ENCODE peak calls at places on chromosome 6, in five cellular contexts. B is Peyer's patch, T is ascending aorta, M is tibial nerve, V is suprapubic skin. O is an unnamed sample.

GRCh38 chr6:110471966-110472365 is 4.4 kb downstream of the SLC22A16 start:
- DNase-seq in T (no peak), M (no peak), V (no peak), B (no peak), O (no peak)

GRCh38 chr6:90375681-90376439 is 79.2 kb upstream of the BACH2 start:
- DNase-seq in B (peak; percentile 69), V (no peak), M (peak; percentile 16), T (peak; percentile 18), O (no peak)

GRCh38 chr6:18323935-18324707 is 59.8 kb upstream of the DEK start:
- DNase-seq in B (no peak), V (no peak), M (peak; percentile 52), T (no peak), O (no peak)

GRCh38 chr6:52360601-52361346 is 1.2 kb upstream of the PAQR8 start:
- DNase-seq in T (no peak), V (no peak), B (no peak), M (no peak), O (no peak)

GRCh38 chr6:14674867-14675648 is 557.5 kb downstream of the CD83 start:
- DNase-seq in T (no peak), V (no peak), B (no peak), M (no peak), O (no peak)

GRCh38 chr6:3796396-3796795 is 44.9 kb upstream of the PXDC1 start:
- DNase-seq in V (no peak), T (no peak), B (no peak), M (no peak), O (no peak)

GRCh38 chr6:148750826-148751225 is 4.0 kb downstream of the UST start:
- DNase-seq in B (no peak), T (no peak), V (no peak), M (no peak), O (no peak)

GRCh38 chr6:157434349-157435016 is 53.5 kb downstream of the ZDHHC14 start:
- DNase-seq in V (no peak), M (peak; percentile 39), T (no peak), B (no peak), O (no peak)

GRCh38 chr6:87932361-87932760 is 115.3 kb upstream of the SPACA1 start:
- DNase-seq in B (no peak), M (no peak), T (no peak), V (no peak), O (no peak)

GRCh38 chr6:73131706-73132105 is 93.6 kb downstream of the KHDC1L start:
- DNase-seq in B (no peak), M (no peak), T (no peak), V (no peak), O (no peak)

GRCh38 chr6:36422714-36423100 is 19.9 kb downstream of the PXT1 start:
- DNase-seq in B (no peak), V (no peak), T (no peak), M (no peak), O (no peak)

GRCh38 chr6:105346052-105346451 is 56.8 kb downstream of the PREP start:
- DNase-seq in M (no peak), T (no peak), B (no peak), V (no peak), O (no peak)

GRCh38 chr6:134249759-134250602 is 67.9 kb downstream of the SGK1 start:
- DNase-seq in T (no peak), M (no peak), B (no peak), V (no peak), O (no peak)

GRCh38 chr6:80094017-80094416 is 12.5 kb upstream of the BCKDHB start:
- DNase-seq in B (no peak), V (no peak), M (no peak), T (no peak), O (no peak)

GRCh38 chr6:90212274-90212673 is 84.4 kb downstream of the BACH2 start:
- DNase-seq in M (no peak), B (no peak), T (no peak), V (no peak), O (no peak)

GRCh38 chr6:148258868-148259267 is 83.8 kb upstream of the SASH1 start:
- DNase-seq in T (no peak), M (no peak), V (no peak), B (no peak), O (no peak)

GRCh38 chr6:73394577-73395354 is at the start of gene DDX43:
- DNase-seq in B (peak; percentile 43), M (peak; percentile 64), V (no peak), T (peak; percentile 32), O (peak; percentile 77)

GRCh38 chr6:2899596-2899995 is 3.5 kb downstream of the SERPINB9 start:
- DNase-seq in V (no peak), M (no peak), T (no peak), B (no peak), O (no peak)

GRCh38 chr6:39062014-39062740 is 13.6 kb downstream of the GLP1R start:
- DNase-seq in V (no peak), T (no peak), B (no peak), M (no peak), O (no peak)

GRCh38 chr6:22025468-22026159 is 271.2 kb downstream of the PRL start:
- DNase-seq in M (no peak), T (no peak), B (no peak), V (no peak), O (no peak)

GRCh38 chr6:35139924-35140524 is 1.1 kb downstream of the TCP11 start:
- DNase-seq in V (no peak), B (no peak), T (no peak), M (peak; percentile 18), O (no peak)

GRCh38 chr6:103872219-103872618 is 987.5 kb downstream of the HACE1 start:
- DNase-seq in V (no peak), M (no peak), T (no peak), B (no peak), O (no peak)

GRCh38 chr6:56356431-56356830 is 109.1 kb upstream of the COL21A1 start:
- DNase-seq in V (no peak), B (no peak), T (no peak), M (no peak), O (no peak)

GRCh38 chr6:15556711-15557110 is 106.1 kb downstream of the DTNBP1 start:
- DNase-seq in T (no peak), B (no peak), M (no peak), V (no peak), O (no peak)

GRCh38 chr6:12012231-12012565 is at the start of gene HIVEP1:
- DNase-seq in B (no peak), T (no peak), V (no peak), M (no peak), O (no peak)

GRCh38 chr6:73803562-73804221 is 107.7 kb downstream of the CD109 start:
- DNase-seq in V (no peak), T (no peak), M (no peak), B (no peak), O (no peak)

GRCh38 chr6:16725145-16725864 is 36.0 kb downstream of the ATXN1 start:
- DNase-seq in V (no peak), B (no peak), M (no peak), T (no peak), O (no peak)

GRCh38 chr6:6996124-6996523 is 111.6 kb upstream of the RREB1 start:
- DNase-seq in T (no peak), V (no peak), M (no peak), B (no peak), O (no peak)

GRCh38 chr6:167268683-167269280 is 22.3 kb upstream of the UNC93A start:
- DNase-seq in B (no peak), T (no peak), V (no peak), M (no peak), O (no peak)

GRCh38 chr6:122365775-122366403 is 33.6 kb upstream of the HSF2 start:
- DNase-seq in B (no peak), M (no peak), V (no peak), T (no peak), O (no peak)

GRCh38 chr6:13045676-13046075 is 282.7 kb downstream of the TBC1D7 start:
- DNase-seq in M (no peak), B (no peak), T (no peak), V (no peak), O (no peak)

GRCh38 chr6:13048113-13048512 is 280.2 kb downstream of the TBC1D7 start:
- DNase-seq in B (no peak), T (no peak), M (no peak), V (no peak), O (no peak)

GRCh38 chr6:13046084-13046483 is 282.3 kb downstream of the TBC1D7 start:
- DNase-seq in M (no peak), B (no peak), T (no peak), V (no peak), O (no peak)

GRCh38 chr6:13053080-13053479 is 275.3 kb downstream of the TBC1D7 start:
- DNase-seq in T (no peak), B (no peak), M (no peak), V (no peak), O (no peak)

GRCh38 chr6:13049666-13050254 is 278.6 kb downstream of the TBC1D7 start:
- DNase-seq in B (no peak), M (no peak), T (no peak), V (no peak), O (no peak)
- TF ChIP-seq CTCF in B (no peak), M (no peak), T (no peak), V (no peak), O (no peak)

GRCh38 chr6:24874128-24874527 is 61.6 kb downstream of the RIPOR2 start:
- DNase-seq in V (no peak), T (no peak), M (no peak), B (no peak), O (no peak)

GRCh38 chr6:24876496-24877465 is 59.0 kb downstream of the RIPOR2 start:
- DNase-seq in B (no peak), V (no peak), T (no peak), M (no peak), O (no peak)

GRCh38 chr6:24868765-24869164 is 67.0 kb downstream of the RIPOR2 start:
- DNase-seq in B (no peak), V (no peak), M (no peak), T (no peak), O (no peak)

GRCh38 chr6:24874776-24875175 is 61.0 kb downstream of the RIPOR2 start:
- DNase-seq in M (no peak), T (no peak), V (no peak), B (no peak), O (no peak)

GRCh38 chr6:24872769-24873168 is 63.0 kb downstream of the RIPOR2 start:
- DNase-seq in T (no peak), M (no peak), V (no peak), B (no peak), O (no peak)
- H3K36me3 ChIP-seq in T (no peaks in the 10 kb centered on the region), M (peaks cover 8% of the 10 kb centered on the region), V (peaks cover 4% of the 10 kb centered on the region), B (no peaks in the 10 kb centered on the region), O (no peaks in the 10 kb centered on the region)

GRCh38 chr6:170280689-170281045 is 10.2 kb downstream of the DLL1 start:
- DNase-seq in M (no peak), B (no peak), T (no peak), V (no peak), O (peak; percentile 19)
- TF ChIP-seq CTCF in M (no peak), B (no peak), T (no peak), V (no peak), O (no peak)

GRCh38 chr6:33779305-33779704 is 9.6 kb downstream of the LEMD2 start:
- DNase-seq in B (no peak), T (no peak), V (no peak), M (no peak), O (no peak)
- H3K36me3 ChIP-seq in B (no peaks in the 10 kb centered on the region), T (peaks cover 90% of the 10 kb centered on the region), V (peaks cover 100% of the 10 kb centered on the region), M (peaks cover 100% of the 10 kb centered on the region), O (peaks cover 83% of the 10 kb centered on the region)

DNA sequence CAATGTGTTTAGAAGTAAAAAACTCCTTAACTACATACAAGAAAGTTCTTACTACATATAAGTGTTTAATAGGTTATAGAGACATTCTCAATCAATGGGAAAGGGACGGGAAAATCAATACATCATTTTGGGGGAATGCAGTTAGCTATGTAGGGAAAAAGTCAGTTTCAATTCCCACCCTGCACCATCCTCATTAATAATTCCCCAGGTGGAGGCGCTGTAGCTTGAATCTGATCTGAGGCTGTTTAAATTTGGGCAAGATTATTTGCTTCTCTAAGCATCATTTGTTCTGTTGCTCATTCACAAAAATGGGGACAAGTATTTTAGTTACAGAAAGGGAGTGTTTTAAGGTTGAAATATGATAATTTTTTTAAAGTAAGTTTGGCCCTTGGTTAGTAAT is 19.1 kb downstream of the OLIG3 start:
- DNase-seq in M (no peak), T (no peak), B (no peak), V (no peak), O (no peak)
- TF ChIP-seq CTCF in M (no peak), T (no peak), B (no peak), V (no peak), O (no peak)